ENCODE peak calls at places on chromosomes 6 and 20, in five cellular contexts. One of them, this sample, is unnamed.

GRCh38 chr20:57476641-57477461 is 48.1 kb downstream of the CTCFL start:
- DNase-seq in cardiac fibroblast: no peak
- DNase-seq in PC-3: no peak
- DNase-seq in cardiac muscle cell: no peak
- DNase-seq in tibial artery: peak
- DNase-seq in this sample: no peak

GRCh38 chr6:31083742-31084354 is 28.5 kb downstream of the C6orf15 start:
- DNase-seq in cardiac fibroblast: peak
- DNase-seq in PC-3: no peak
- DNase-seq in cardiac muscle cell: peak
- DNase-seq in tibial artery: peak
- DNase-seq in this sample: no peak

GRCh38 chr6:166617359-166617758 is 9.7 kb downstream of the RPS6KA2 start:
- DNase-seq in cardiac fibroblast: no peak
- DNase-seq in PC-3: no peak
- DNase-seq in cardiac muscle cell: no peak
- DNase-seq in tibial artery: no peak
- DNase-seq in this sample: no peak

GRCh38 chr6:44470106-44470446 is 82.6 kb downstream of the CDC5L start:
- DNase-seq in cardiac fibroblast: no peak
- DNase-seq in PC-3: no peak
- DNase-seq in cardiac muscle cell: no peak
- DNase-seq in tibial artery: no peak
- DNase-seq in this sample: no peak

GRCh38 chr6:158481612-158482473 is 78.0 kb upstream of the TMEM181 start:
- DNase-seq in cardiac fibroblast: peak
- DNase-seq in PC-3: peak
- DNase-seq in cardiac muscle cell: peak
- DNase-seq in tibial artery: no peak
- DNase-seq in this sample: peak

GRCh38 chr20:3752386-3752759 is 15.2 kb downstream of the ADISSP start:
- DNase-seq in cardiac fibroblast: no peak
- DNase-seq in PC-3: no peak
- DNase-seq in cardiac muscle cell: no peak
- DNase-seq in tibial artery: no peak
- DNase-seq in this sample: no peak

GRCh38 chr20:31594558-31595379 is 10.3 kb upstream of the ID1 start:
- DNase-seq in cardiac fibroblast: peak
- DNase-seq in PC-3: no peak
- DNase-seq in cardiac muscle cell: no peak
- DNase-seq in tibial artery: no peak
- DNase-seq in this sample: no peak

GRCh38 chr20:5504061-5504739 is 187.4 kb upstream of the PROKR2 start:
- DNase-seq in cardiac fibroblast: peak
- DNase-seq in PC-3: no peak
- DNase-seq in cardiac muscle cell: peak
- DNase-seq in tibial artery: peak
- DNase-seq in this sample: peak

DNA sequence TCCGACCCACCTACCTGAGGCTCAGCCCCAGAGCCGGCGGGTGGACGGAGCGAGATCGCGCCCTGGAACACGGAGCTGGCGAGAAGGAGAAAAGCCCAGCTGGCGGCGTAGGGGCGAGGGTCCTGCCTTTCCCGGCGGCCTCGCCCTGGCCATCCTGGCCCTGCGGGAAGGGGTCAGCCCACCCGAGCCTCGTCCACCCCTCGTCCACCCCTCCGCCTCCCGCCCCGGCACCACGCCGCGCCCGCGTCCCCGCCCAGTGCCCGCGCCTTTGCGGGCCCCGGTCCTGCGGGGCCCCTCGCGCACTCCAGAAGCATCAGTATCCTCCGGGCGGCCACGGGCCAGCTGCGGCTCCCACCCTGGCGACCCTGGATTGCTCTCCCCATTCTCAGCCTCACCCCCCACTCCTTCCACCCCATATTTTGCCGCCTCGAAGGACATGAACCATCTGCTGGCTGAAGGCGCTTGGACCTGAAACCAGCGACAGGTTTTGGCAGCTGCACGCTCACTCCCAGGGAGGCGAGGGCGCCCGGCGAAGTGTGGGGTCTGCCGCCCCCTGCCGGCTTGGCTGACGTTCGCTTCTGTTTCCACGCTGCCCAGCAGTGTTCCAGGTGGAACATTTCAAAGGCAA is 65.1 kb downstream of the PLG start:
- DNase-seq in cardiac fibroblast: peak
- DNase-seq in PC-3: peak
- DNase-seq in cardiac muscle cell: peak
- DNase-seq in tibial artery: peak
- DNase-seq in this sample: peak
- TF ChIP-seq CTCF in cardiac fibroblast: peak
- TF ChIP-seq CTCF in PC-3: peak
- TF ChIP-seq CTCF in cardiac muscle cell: peak
- TF ChIP-seq CTCF in tibial artery: peak
- TF ChIP-seq CTCF in this sample: peak

DNA sequence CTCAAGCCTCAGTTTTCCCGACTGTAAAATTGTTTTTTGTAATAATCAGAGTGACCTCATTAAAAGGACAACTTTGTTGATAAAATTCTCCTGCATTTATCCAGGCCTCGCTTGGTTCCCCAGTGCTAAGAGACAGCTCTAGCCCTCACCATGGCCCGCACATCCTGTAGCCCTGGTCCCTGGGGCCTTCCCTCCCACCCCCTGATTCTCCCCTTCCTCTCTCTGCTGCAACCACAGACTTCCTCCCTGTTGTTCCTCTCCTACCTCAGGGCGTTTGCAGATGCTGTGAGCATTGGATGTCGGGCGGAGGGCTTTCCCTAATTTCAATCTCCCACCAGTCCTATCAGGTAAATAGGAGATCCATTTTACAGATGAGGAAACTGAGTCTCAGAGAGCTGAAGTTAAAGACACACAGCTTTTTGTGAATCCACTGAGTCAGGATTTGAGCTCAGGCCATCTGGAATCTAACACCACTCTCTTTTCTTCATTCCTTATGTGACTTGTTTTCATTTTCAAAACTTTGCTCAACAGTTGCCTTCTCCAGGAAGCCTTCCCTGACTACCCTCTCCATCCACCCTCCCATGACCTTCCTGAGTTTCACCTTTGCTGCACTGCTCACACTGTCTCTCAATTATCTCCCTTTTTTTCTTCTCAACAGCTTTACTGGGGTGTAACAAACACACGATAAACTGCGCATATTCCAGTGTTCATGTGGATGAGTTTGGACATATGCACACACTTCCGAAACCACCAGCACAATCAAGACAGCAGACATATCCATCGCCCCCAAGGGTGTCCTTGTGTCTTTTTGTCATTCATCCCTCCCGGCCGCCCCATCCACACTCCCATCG is 107.1 kb downstream of the CEBPB start:
- DNase-seq in cardiac fibroblast: no peak
- DNase-seq in PC-3: no peak
- DNase-seq in cardiac muscle cell: no peak
- DNase-seq in tibial artery: no peak
- DNase-seq in this sample: no peak
- TF ChIP-seq CTCF in cardiac fibroblast: no peak
- TF ChIP-seq CTCF in PC-3: no peak
- TF ChIP-seq CTCF in cardiac muscle cell: no peak
- TF ChIP-seq CTCF in tibial artery: no peak
- TF ChIP-seq CTCF in this sample: no peak

GRCh38 chr6:24492475-24492874 is 2.3 kb upstream of the ALDH5A1 start:
- DNase-seq in cardiac fibroblast: peak
- DNase-seq in PC-3: no peak
- DNase-seq in cardiac muscle cell: peak
- DNase-seq in tibial artery: no peak
- DNase-seq in this sample: no peak
- TF ChIP-seq CTCF in cardiac fibroblast: peak
- TF ChIP-seq CTCF in PC-3: peak
- TF ChIP-seq CTCF in cardiac muscle cell: peak
- TF ChIP-seq CTCF in tibial artery: no peak
- TF ChIP-seq CTCF in this sample: peak

GRCh38 chr6:124793406-124793805 is 168.8 kb upstream of the RNF217 start:
- DNase-seq in cardiac fibroblast: no peak
- DNase-seq in PC-3: no peak
- DNase-seq in cardiac muscle cell: no peak
- DNase-seq in tibial artery: no peak
- DNase-seq in this sample: no peak
- TF ChIP-seq CTCF in cardiac fibroblast: no peak
- TF ChIP-seq CTCF in PC-3: no peak
- TF ChIP-seq CTCF in cardiac muscle cell: no peak
- TF ChIP-seq CTCF in tibial artery: no peak
- TF ChIP-seq CTCF in this sample: no peak

DNA sequence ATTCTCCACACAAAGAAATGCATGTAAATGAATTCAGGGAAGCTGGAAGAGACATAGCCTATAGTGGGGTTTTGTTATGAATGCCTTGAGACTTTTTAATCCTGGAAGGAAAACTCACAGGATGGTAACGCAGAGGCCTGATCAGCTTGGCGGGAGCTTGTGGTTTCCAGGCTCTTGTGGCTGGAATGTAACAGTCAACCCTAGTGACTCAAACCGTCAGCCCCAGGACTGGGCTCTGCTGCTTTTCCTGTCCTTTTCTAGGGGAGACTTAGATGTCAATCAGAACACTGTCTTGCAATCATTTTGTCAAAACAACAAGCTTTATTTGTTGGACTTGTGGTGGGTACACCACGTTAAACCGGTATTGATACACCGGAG is 34.9 kb downstream of the KIF25 start:
- DNase-seq in cardiac fibroblast: peak
- DNase-seq in PC-3: peak
- DNase-seq in cardiac muscle cell: peak
- DNase-seq in tibial artery: no peak
- DNase-seq in this sample: peak
- TF ChIP-seq CTCF in cardiac fibroblast: peak
- TF ChIP-seq CTCF in PC-3: no peak
- TF ChIP-seq CTCF in cardiac muscle cell: peak
- TF ChIP-seq CTCF in tibial artery: no peak
- TF ChIP-seq CTCF in this sample: peak

DNA sequence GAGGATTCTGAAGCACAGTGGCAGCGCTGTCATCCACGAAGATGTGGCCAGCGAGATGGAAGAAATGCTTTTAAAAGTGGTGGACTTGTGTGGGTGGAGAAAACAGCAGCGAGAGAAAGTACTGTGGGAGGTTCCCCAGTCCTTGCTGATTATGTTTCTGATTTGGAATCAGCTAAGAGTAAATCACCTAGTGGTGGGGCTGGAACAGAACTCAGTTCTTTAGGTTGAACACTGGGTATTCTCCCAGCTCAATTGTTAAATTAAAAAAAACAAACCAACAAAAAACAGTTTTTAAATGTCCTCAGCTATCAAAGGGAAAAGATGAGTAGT is 515 bp upstream of the ZNF322 start:
- DNase-seq in cardiac fibroblast: peak
- DNase-seq in PC-3: peak
- DNase-seq in cardiac muscle cell: peak
- DNase-seq in tibial artery: no peak
- DNase-seq in this sample: no peak
- TF ChIP-seq CTCF in cardiac fibroblast: no peak
- TF ChIP-seq CTCF in PC-3: peak
- TF ChIP-seq CTCF in cardiac muscle cell: peak
- TF ChIP-seq CTCF in tibial artery: peak
- TF ChIP-seq CTCF in this sample: peak

GRCh38 chr6:120671519-120671918 is 662.8 kb downstream of the TBC1D32 start:
- DNase-seq in cardiac fibroblast: no peak
- DNase-seq in PC-3: no peak
- DNase-seq in cardiac muscle cell: no peak
- DNase-seq in tibial artery: no peak
- DNase-seq in this sample: no peak
- TF ChIP-seq CTCF in cardiac fibroblast: no peak
- TF ChIP-seq CTCF in PC-3: no peak
- TF ChIP-seq CTCF in cardiac muscle cell: no peak
- TF ChIP-seq CTCF in tibial artery: no peak
- TF ChIP-seq CTCF in this sample: no peak

GRCh38 chr6:168515376-168515775 is 74.4 kb downstream of the SMOC2 start:
- DNase-seq in cardiac fibroblast: no peak
- DNase-seq in PC-3: no peak
- DNase-seq in cardiac muscle cell: no peak
- DNase-seq in tibial artery: no peak
- DNase-seq in this sample: no peak

GRCh38 chr6:168517742-168518347 is 76.9 kb downstream of the SMOC2 start:
- DNase-seq in cardiac fibroblast: no peak
- DNase-seq in PC-3: no peak
- DNase-seq in cardiac muscle cell: no peak
- DNase-seq in tibial artery: no peak
- DNase-seq in this sample: no peak

GRCh38 chr6:168516941-168517741 is 76.2 kb downstream of the SMOC2 start:
- DNase-seq in cardiac fibroblast: no peak
- DNase-seq in PC-3: no peak
- DNase-seq in cardiac muscle cell: no peak
- DNase-seq in tibial artery: no peak
- DNase-seq in this sample: no peak

GRCh38 chr6:168518348-168518745 is 77.4 kb downstream of the SMOC2 start:
- DNase-seq in cardiac fibroblast: no peak
- DNase-seq in PC-3: no peak
- DNase-seq in cardiac muscle cell: no peak
- DNase-seq in tibial artery: no peak
- DNase-seq in this sample: no peak

DNA sequence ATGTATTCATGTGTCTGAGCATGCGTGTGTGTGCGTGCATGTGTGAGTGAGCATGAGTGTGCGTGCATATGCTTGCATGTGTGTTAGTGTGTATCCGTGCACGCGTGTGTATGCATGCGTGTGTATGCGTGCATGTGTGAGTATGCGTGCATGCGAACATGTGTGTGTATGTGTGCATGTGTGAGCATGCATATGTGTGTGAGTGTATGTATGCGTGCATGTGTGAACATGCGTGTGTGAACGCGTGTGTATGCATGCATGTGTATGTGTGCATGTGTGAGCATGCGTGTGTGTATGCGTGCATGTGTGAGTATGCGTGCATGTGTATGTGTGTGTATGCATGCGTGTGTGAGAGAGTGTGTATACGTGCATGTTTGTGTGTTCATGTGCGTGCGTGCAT is 77.9 kb downstream of the SMOC2 start:
- DNase-seq in cardiac fibroblast: no peak
- DNase-seq in PC-3: no peak
- DNase-seq in cardiac muscle cell: no peak
- DNase-seq in tibial artery: no peak
- DNase-seq in this sample: no peak
- TF ChIP-seq CTCF in cardiac fibroblast: no peak
- TF ChIP-seq CTCF in PC-3: no peak
- TF ChIP-seq CTCF in cardiac muscle cell: no peak
- TF ChIP-seq CTCF in tibial artery: no peak
- TF ChIP-seq CTCF in this sample: no peak

DNA sequence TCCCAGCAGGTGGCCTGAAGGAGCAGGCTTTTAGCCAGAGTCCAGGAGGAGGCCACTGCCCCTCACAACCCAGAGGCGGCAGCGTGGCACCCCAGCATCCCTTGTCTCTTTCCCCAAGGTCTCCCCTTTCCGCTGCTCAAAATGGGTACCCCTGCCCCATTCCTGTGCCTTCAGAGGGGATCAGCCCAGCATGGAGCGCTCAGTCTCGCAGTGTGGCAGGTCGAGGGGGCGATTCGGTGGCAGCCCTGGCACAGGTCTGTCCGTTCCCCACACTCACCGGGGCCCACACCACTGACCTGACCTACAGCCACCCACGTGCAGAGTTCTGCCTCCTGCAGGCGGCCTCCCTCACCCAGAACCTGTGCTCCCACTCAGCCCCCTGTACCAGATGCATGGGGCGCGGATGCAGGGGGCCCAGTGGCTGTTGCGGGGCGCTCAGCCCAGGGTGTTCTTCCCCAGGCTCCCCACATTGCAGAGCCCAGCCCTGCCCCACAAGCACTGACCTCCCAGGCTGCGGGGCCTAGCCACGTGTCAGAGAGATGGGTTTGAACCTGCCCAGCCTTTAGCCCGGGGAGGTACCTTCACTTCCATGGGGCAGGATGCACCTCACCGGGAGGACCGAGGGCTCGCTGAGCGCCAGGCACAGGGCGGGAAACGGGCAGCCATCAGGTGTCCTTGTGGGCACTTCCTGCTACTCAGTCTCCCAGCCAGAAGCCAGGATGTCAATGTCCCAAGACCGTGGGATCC is 41.8 kb downstream of the DSTN start:
- DNase-seq in cardiac fibroblast: no peak
- DNase-seq in PC-3: peak
- DNase-seq in cardiac muscle cell: peak
- DNase-seq in tibial artery: no peak
- DNase-seq in this sample: no peak
- TF ChIP-seq CTCF in cardiac fibroblast: peak
- TF ChIP-seq CTCF in PC-3: peak
- TF ChIP-seq CTCF in cardiac muscle cell: peak
- TF ChIP-seq CTCF in tibial artery: peak
- TF ChIP-seq CTCF in this sample: peak

This sample was measured in AG09319.